ENCODE peak calls at places on chromosomes 2 and 18, in eight cellular contexts. One of them, this sample, is unnamed.

GRCh38 chr2:236512902-236513433 is 56.7 kb upstream of the ACKR3 start:
- DNase-seq in stimulated activated CD4-positive, alpha-beta T cell treated with anti-CD3 and anti-CD28 coated beads, Interleukin-4, amount 100 ng/mL, for 24 hours: peak
- DNase-seq in NCI-H2107: no peak
- DNase-seq in iPS DF 6.9: peak
- DNase-seq in transverse colon: peak
- DNase-seq in NCI-H2081: no peak
- DNase-seq in HCEC 1CT: peak
- DNase-seq in GM13977: peak
- DNase-seq in this sample: peak

GRCh38 chr2:46335966-46336436 is 38.8 kb downstream of the EPAS1 start:
- DNase-seq in stimulated activated CD4-positive, alpha-beta T cell treated with anti-CD3 and anti-CD28 coated beads, Interleukin-4, amount 100 ng/mL, for 24 hours: no peak
- DNase-seq in NCI-H2107: no peak
- DNase-seq in iPS DF 6.9: no peak
- DNase-seq in transverse colon: peak
- DNase-seq in NCI-H2081: no peak
- DNase-seq in HCEC 1CT: peak
- DNase-seq in GM13977: no peak
- DNase-seq in this sample: no peak

GRCh38 chr2:111946294-111947114 is 48.1 kb downstream of the MERTK start:
- DNase-seq in stimulated activated CD4-positive, alpha-beta T cell treated with anti-CD3 and anti-CD28 coated beads, Interleukin-4, amount 100 ng/mL, for 24 hours: no peak
- DNase-seq in NCI-H2107: no peak
- DNase-seq in iPS DF 6.9: no peak
- DNase-seq in transverse colon: peak
- DNase-seq in NCI-H2081: no peak
- DNase-seq in HCEC 1CT: peak
- DNase-seq in GM13977: no peak
- DNase-seq in this sample: peak

GRCh38 chr18:41870191-41870590 is 84.8 kb upstream of the PIK3C3 start:
- DNase-seq in stimulated activated CD4-positive, alpha-beta T cell treated with anti-CD3 and anti-CD28 coated beads, Interleukin-4, amount 100 ng/mL, for 24 hours: no peak
- DNase-seq in NCI-H2107: no peak
- DNase-seq in iPS DF 6.9: no peak
- DNase-seq in transverse colon: no peak
- DNase-seq in NCI-H2081: no peak
- DNase-seq in HCEC 1CT: no peak
- DNase-seq in GM13977: no peak
- DNase-seq in this sample: no peak

GRCh38 chr18:36440614-36441013 is 143.1 kb downstream of the FHOD3 start:
- DNase-seq in stimulated activated CD4-positive, alpha-beta T cell treated with anti-CD3 and anti-CD28 coated beads, Interleukin-4, amount 100 ng/mL, for 24 hours: no peak
- DNase-seq in NCI-H2107: no peak
- DNase-seq in iPS DF 6.9: no peak
- DNase-seq in transverse colon: no peak
- DNase-seq in NCI-H2081: no peak
- DNase-seq in HCEC 1CT: no peak
- DNase-seq in GM13977: no peak
- DNase-seq in this sample: peak

GRCh38 chr2:64442801-64443429 is 11.0 kb upstream of the LGALSL start:
- DNase-seq in stimulated activated CD4-positive, alpha-beta T cell treated with anti-CD3 and anti-CD28 coated beads, Interleukin-4, amount 100 ng/mL, for 24 hours: no peak
- DNase-seq in NCI-H2107: no peak
- DNase-seq in iPS DF 6.9: no peak
- DNase-seq in transverse colon: no peak
- DNase-seq in NCI-H2081: no peak
- DNase-seq in HCEC 1CT: no peak
- DNase-seq in GM13977: no peak
- DNase-seq in this sample: no peak

GRCh38 chr18:36441872-36442271 is 144.4 kb downstream of the FHOD3 start:
- DNase-seq in stimulated activated CD4-positive, alpha-beta T cell treated with anti-CD3 and anti-CD28 coated beads, Interleukin-4, amount 100 ng/mL, for 24 hours: no peak
- DNase-seq in NCI-H2107: no peak
- DNase-seq in iPS DF 6.9: no peak
- DNase-seq in transverse colon: no peak
- DNase-seq in NCI-H2081: no peak
- DNase-seq in HCEC 1CT: peak
- DNase-seq in GM13977: no peak
- DNase-seq in this sample: peak

GRCh38 chr2:189681903-189682302 is 7.4 kb downstream of the ANKAR start:
- DNase-seq in stimulated activated CD4-positive, alpha-beta T cell treated with anti-CD3 and anti-CD28 coated beads, Interleukin-4, amount 100 ng/mL, for 24 hours: no peak
- DNase-seq in NCI-H2107: no peak
- DNase-seq in iPS DF 6.9: no peak
- DNase-seq in transverse colon: no peak
- DNase-seq in NCI-H2081: no peak
- DNase-seq in HCEC 1CT: no peak
- DNase-seq in GM13977: no peak
- DNase-seq in this sample: no peak